ENCODE peak calls at places on chromosomes 1 and 21, in nine cellular contexts. M is occipital lobe; H is germinal center; I is AG04450; W is astrocyte; J is neural progenitor cell; V is CD4-positive, CD25-positive, alpha-beta regulatory T cell; G is NCI-H1930; U is HCEC 1CT. K is an unnamed sample.

GRCh38 chr1:100038401-100039306 is 68.9 kb downstream of the SLC35A3 start:
- DNase-seq in M (peak; percentile 65), H (peak; percentile 61), I (peak; percentile 16), W (peak; percentile 62), J (peak; percentile 77), V (peak; percentile 89), G (peak; percentile 8), U (peak; percentile 67), K (peak; percentile 82)

GRCh38 chr1:13797397-13797796 is 97.4 kb downstream of the PRDM2 start:
- DNase-seq in M (no peak), H (peak; percentile 41), I (no peak), W (no peak), J (no peak), V (no peak), G (no peak), U (no peak), K (no peak)

GRCh38 chr21:45266518-45267389 is 20.9 kb downstream of the POFUT2 start:
- DNase-seq in M (no peak), H (no peak), I (no peak), W (peak; percentile 16), J (no peak), V (peak; percentile 50), G (no peak), U (no peak), K (peak; percentile 26)

GRCh38 chr1:206955476-206956312 is 9.4 kb upstream of the PIGR start:
- DNase-seq in M (no peak), H (no peak), I (no peak), W (no peak), J (no peak), V (no peak), G (no peak), U (no peak), K (no peak)

GRCh38 chr1:10639301-10640078 is 157.0 kb downstream of the CASZ1 start:
- DNase-seq in M (no peak), H (no peak), I (no peak), W (no peak), J (no peak), V (no peak), G (no peak), U (no peak), K (peak; percentile 7)

GRCh38 chr1:154497026-154497806 is 4.8 kb upstream of the TDRD10 start:
- DNase-seq in M (no peak), H (peak; percentile 62), I (no peak), W (no peak), J (no peak), V (no peak), G (no peak), U (no peak), K (peak; percentile 12)

GRCh38 chr1:2121071-2121691 is 71.0 kb downstream of the PRKCZ start:
- DNase-seq in M (no peak), H (no peak), I (no peak), W (no peak), J (no peak), V (no peak), G (no peak), U (no peak), K (no peak)

GRCh38 chr21:44948426-44949120 is 8.7 kb downstream of the SLX9 start:
- DNase-seq in M (no peak), H (no peak), I (no peak), W (no peak), J (no peak), V (no peak), G (no peak), U (no peak), K (no peak)

GRCh38 chr1:212892108-212892507 is 34.0 kb downstream of the FLVCR1 start:
- DNase-seq in M (no peak), H (no peak), I (no peak), W (no peak), J (no peak), V (no peak), G (no peak), U (no peak), K (no peak)

GRCh38 chr1:165543651-165544452 is at the start of gene LRRC52:
- DNase-seq in M (no peak), H (no peak), I (no peak), W (no peak), J (peak; percentile 5), V (no peak), G (no peak), U (no peak), K (no peak)

GRCh38 chr1:43267291-43267805 is 2.4 kb upstream of the TMEM125 start:
- DNase-seq in M (no peak), H (no peak), I (peak; percentile 62), W (peak; percentile 68), J (no peak), V (no peak), G (no peak), U (peak; percentile 55), K (peak; percentile 35)

GRCh38 chr21:41537356-41537755 is 29.4 kb upstream of the TMPRSS2 start:
- DNase-seq in M (no peak), H (no peak), I (no peak), W (no peak), J (no peak), V (no peak), G (no peak), U (no peak), K (no peak)

GRCh38 chr1:234495231-234495990 is 16.4 kb upstream of the TARBP1 start:
- DNase-seq in M (no peak), H (no peak), I (peak; percentile 72), W (peak; percentile 97), J (peak; percentile 27), V (peak; percentile 24), G (no peak), U (peak; percentile 88), K (peak; percentile 90)

GRCh38 chr1:2391034-2391384 is 345 bp downstream of the MORN1 start:
- DNase-seq in M (no peak), H (peak; percentile 46), I (no peak), W (no peak), J (peak; percentile 76), V (peak; percentile 19), G (peak; percentile 31), U (no peak), K (peak; percentile 42)

GRCh38 chr21:42683371-42684108 is 30.1 kb downstream of the PDE9A start:
- DNase-seq in M (no peak), H (no peak), I (no peak), W (no peak), J (no peak), V (no peak), G (no peak), U (no peak), K (no peak)

GRCh38 chr1:58409826-58410225 is 136.7 kb downstream of the OMA1 start:
- DNase-seq in M (peak; percentile 29), H (no peak), I (no peak), W (peak; percentile 89), J (peak; percentile 73), V (no peak), G (no peak), U (no peak), K (no peak)

GRCh38 chr1:92484472-92485373 is 2.0 kb downstream of the GFI1 start:
- DNase-seq in M (no peak), H (peak; percentile 69), I (no peak), W (no peak), J (peak; percentile 80), V (peak; percentile 70), G (peak; percentile 41), U (no peak), K (peak; percentile 30)

GRCh38 chr1:81213279-81213678 is 587.5 kb upstream of the ADGRL2 start:
- DNase-seq in M (no peak), H (no peak), I (no peak), W (no peak), J (no peak), V (no peak), G (no peak), U (no peak), K (no peak)

GRCh38 chr1:47852006-47852686 is 145.0 kb downstream of the TRABD2B start:
- DNase-seq in M (no peak), H (no peak), I (no peak), W (no peak), J (peak; percentile 52), V (no peak), G (no peak), U (no peak), K (no peak)

GRCh38 chr1:20008391-20008841 is 29.0 kb upstream of the PLA2G2A start:
- DNase-seq in M (no peak), H (no peak), I (no peak), W (peak; percentile 62), J (no peak), V (no peak), G (no peak), U (no peak), K (peak; percentile 3)

GRCh38 chr1:54168206-54168965 is 15.6 kb upstream of the CDCP2 start:
- DNase-seq in M (no peak), H (no peak), I (no peak), W (no peak), J (no peak), V (no peak), G (no peak), U (no peak), K (no peak)

GRCh38 chr1:31987231-31987630 is 26.4 kb upstream of the KHDRBS1 start:
- DNase-seq in M (no peak), H (no peak), I (no peak), W (no peak), J (peak; percentile 39), V (no peak), G (no peak), U (no peak), K (no peak)

GRCh38 chr1:180854001-180854400 is 58.7 kb upstream of the KIAA1614 start:
- DNase-seq in M (no peak), H (no peak), I (no peak), W (no peak), J (peak; percentile 8), V (no peak), G (no peak), U (no peak), K (no peak)

GRCh38 chr21:46423546-46424061 is 35.1 kb upstream of the DIP2A start:
- DNase-seq in M (no peak), H (no peak), I (no peak), W (no peak), J (peak; percentile 38), V (peak; percentile 61), G (no peak), U (no peak), K (no peak)

GRCh38 chr1:73044241-73044640 is 761.9 kb upstream of the NEGR1 start:
- DNase-seq in M (no peak), H (no peak), I (no peak), W (no peak), J (no peak), V (no peak), G (no peak), U (no peak), K (no peak)

GRCh38 chr1:234782057-234782800 is 172.3 kb upstream of the IRF2BP2 start:
- DNase-seq in M (no peak), H (no peak), I (no peak), W (no peak), J (peak; percentile 26), V (no peak), G (no peak), U (no peak), K (peak; percentile 11)

GRCh38 chr1:9239622-9240401 is 5.2 kb downstream of the H6PD start:
- DNase-seq in M (no peak), H (no peak), I (no peak), W (peak; percentile 87), J (peak; percentile 30), V (peak; percentile 82), G (no peak), U (peak; percentile 88), K (peak; percentile 92)

GRCh38 chr21:24045775-24046215 is 1561.5 kb downstream of the MRPL39 start:
- DNase-seq in M (peak; percentile 93), H (no peak), I (peak; percentile 94), W (peak; percentile 93), J (peak; percentile 1), V (peak; percentile 15), G (no peak), U (no peak), K (no peak)

GRCh38 chr1:170758992-170759391 is 95.1 kb downstream of the PRRX1 start:
- DNase-seq in M (no peak), H (no peak), I (no peak), W (no peak), J (no peak), V (no peak), G (no peak), U (no peak), K (no peak)

GRCh38 chr21:32351428-32351827 is 41.4 kb downstream of the URB1 start:
- DNase-seq in M (no peak), H (no peak), I (no peak), W (no peak), J (no peak), V (no peak), G (no peak), U (no peak), K (no peak)

GRCh38 chr1:12063141-12064072 is at the start of gene TNFRSF8:
- DNase-seq in M (no peak), H (no peak), I (no peak), W (no peak), J (peak; percentile 33), V (peak; percentile 65), G (peak; percentile 7), U (no peak), K (peak; percentile 11)